ENCODE peak calls at places on chromosomes 5 and 9, in four cellular contexts. U is fibroblast of lung, B is trophoblast cell, M is lower lobe of right lung. G is an unnamed sample.
A peak's percentile ranks its signal among the peaks of the same experiment; 100 is the strongest.

GRCh38 chr5:111745075-111745474 is 11.9 kb downstream of the NREP start:
- DNase-seq in M (no peak), U (no peak), B (no peak), G (no peak)

GRCh38 chr9:14782652-14783051 is 60.1 kb upstream of the CER1 start:
- DNase-seq in U (no peak), M (no peak), B (peak; percentile 66), G (no peak)

GRCh38 chr5:112973036-112973435 is 3.6 kb upstream of the DCP2 start:
- DNase-seq in U (no peak), B (no peak), M (no peak), G (no peak)

GRCh38 chr5:160835818-160836528 is 16.0 kb downstream of the ATP10B start:
- DNase-seq in B (peak; percentile 56), M (no peak), U (no peak), G (no peak)

GRCh38 chr5:68350176-68350575 is 134.6 kb downstream of the PIK3R1 start:
- DNase-seq in B (no peak), U (no peak), M (no peak), G (no peak)

GRCh38 chr9:115207003-115207837 is 89.3 kb upstream of the TNC start:
- DNase-seq in M (no peak), U (no peak), B (peak; percentile 72), G (peak; percentile 35)

GRCh38 chr5:179214678-179215077 is 130.6 kb downstream of the ADAMTS2 start:
- DNase-seq in M (no peak), U (no peak), B (no peak), G (no peak)

GRCh38 chr9:91502913-91503649 is 79.4 kb upstream of the NFIL3 start:
- DNase-seq in U (no peak), M (no peak), B (no peak), G (no peak)

GRCh38 chr5:59393585-59394289 is 499.8 kb downstream of the PDE4D start:
- DNase-seq in B (no peak), U (no peak), M (no peak), G (no peak)

GRCh38 chr9:109968702-109969450 is 188.9 kb downstream of the PALM2AKAP2 start:
- DNase-seq in B (peak; percentile 42), U (peak; percentile 37), M (no peak), G (no peak)

GRCh38 chr9:109181284-109181683 is 14.2 kb upstream of the FRRS1L start:
- DNase-seq in B (no peak), U (no peak), M (no peak), G (peak; percentile 30)

GRCh38 chr5:177347699-177348098 is 3.8 kb downstream of the LMAN2 start:
- DNase-seq in M (peak; percentile 4), B (no peak), U (no peak), G (no peak)

GRCh38 chr5:124823336-124823849 is 77.0 kb upstream of the ZNF608 start:
- DNase-seq in M (no peak), B (no peak), U (peak; percentile 88), G (no peak)

GRCh38 chr5:150213530-150213929 is 23.7 kb downstream of the SLC6A7 start:
- DNase-seq in M (no peak), B (no peak), U (peak; percentile 58), G (no peak)

GRCh38 chr9:125932012-125932411 is 184.8 kb downstream of the PBX3 start:
- DNase-seq in B (peak; percentile 38), M (no peak), U (peak; percentile 97), G (no peak)

GRCh38 chr5:88269222-88269771 is 652 bp upstream of the TMEM161B start:
- DNase-seq in U (peak; percentile 18), M (no peak), B (peak; percentile 22), G (peak; percentile 2)

GRCh38 chr9:75930193-75930592 is 39.7 kb downstream of the PCSK5 start:
- DNase-seq in U (no peak), B (no peak), M (no peak), G (no peak)

GRCh38 chr5:166772770-166773169 is 1518.7 kb upstream of the WWC1 start:
- DNase-seq in U (peak; percentile 84), M (no peak), B (peak; percentile 2), G (no peak)

GRCh38 chr9:133173056-133173455 is 9.3 kb upstream of the GBGT1 start:
- DNase-seq in M (no peak), B (no peak), U (no peak), G (no peak)
- H3K27me3 ChIP-seq in M (peaks cover 9% of the 10 kb centered on the region), B (no peaks in the 10 kb centered on the region), U (peaks cover 10% of the 10 kb centered on the region), G (peaks cover 2% of the 10 kb centered on the region)

GRCh38 chr5:148820778-148821395 is 5.5 kb upstream of the ADRB2 start:
- DNase-seq in U (peak; percentile 65), B (peak; percentile 65), M (no peak), G (peak; percentile 52)

GRCh38 chr5:148817606-148818005 is 8.8 kb upstream of the ADRB2 start:
- DNase-seq in U (no peak), M (no peak), B (no peak), G (no peak)

GRCh38 chr5:148816357-148816756 is 10.1 kb upstream of the ADRB2 start:
- DNase-seq in U (no peak), B (no peak), M (no peak), G (no peak)

GRCh38 chr5:148815578-148815977 is 10.8 kb upstream of the ADRB2 start:
- DNase-seq in B (no peak), U (no peak), M (no peak), G (no peak)

DNA sequence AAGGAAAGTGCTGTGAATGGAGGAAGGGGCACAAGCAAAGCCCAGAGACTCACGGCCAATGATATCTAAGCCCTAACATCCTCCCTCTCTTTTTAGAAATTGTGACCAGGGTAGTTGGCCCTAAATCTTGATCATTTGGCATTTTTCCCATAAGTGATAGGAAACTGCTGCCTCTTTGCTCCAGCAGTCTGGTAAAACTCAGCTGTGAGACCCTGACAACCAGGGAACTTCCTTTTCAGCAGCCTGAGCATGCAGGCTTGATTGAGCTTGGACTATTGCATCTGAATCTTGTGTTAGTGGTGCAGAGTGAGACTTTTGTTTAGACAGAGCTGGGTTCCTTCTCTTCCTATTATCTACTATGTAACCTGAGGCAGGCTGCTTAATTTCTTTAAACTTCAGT is 9.6 kb upstream of the ADRB2 start:
- DNase-seq in U (no peak), M (no peak), B (no peak), G (no peak)
- H3K4me1 ChIP-seq in U (no peaks in the 10 kb centered on the region), M (no peaks in the 10 kb centered on the region), B (no peaks in the 10 kb centered on the region), G (no peaks in the 10 kb centered on the region)

GRCh38 chr9:95874989-95875304 is 544 bp upstream of the ERCC6L2 start:
- DNase-seq in M (peak; percentile 79), U (no peak), B (peak; percentile 54), G (peak; percentile 74)
- H3K4me3 ChIP-seq in M (no peak overlapping the region), U (no peak overlapping the region), B (peak overlapping the region; percentile 86), G (no peak overlapping the region)

GRCh38 chr5:122184676-122185255 is 55.4 kb downstream of the ZNF474 start:
- DNase-seq in U (no peak), M (no peak), B (no peak), G (no peak)

GRCh38 chr5:122192883-122193496 is 63.6 kb downstream of the ZNF474 start:
- DNase-seq in U (peak; percentile 81), M (no peak), B (peak; percentile 82), G (no peak)

GRCh38 chr5:122192477-122192876 is 63.1 kb downstream of the ZNF474 start:
- DNase-seq in M (no peak), U (no peak), B (no peak), G (no peak)

GRCh38 chr5:122187426-122187825 is 58.1 kb downstream of the ZNF474 start:
- DNase-seq in U (no peak), M (no peak), B (no peak), G (no peak)

DNA sequence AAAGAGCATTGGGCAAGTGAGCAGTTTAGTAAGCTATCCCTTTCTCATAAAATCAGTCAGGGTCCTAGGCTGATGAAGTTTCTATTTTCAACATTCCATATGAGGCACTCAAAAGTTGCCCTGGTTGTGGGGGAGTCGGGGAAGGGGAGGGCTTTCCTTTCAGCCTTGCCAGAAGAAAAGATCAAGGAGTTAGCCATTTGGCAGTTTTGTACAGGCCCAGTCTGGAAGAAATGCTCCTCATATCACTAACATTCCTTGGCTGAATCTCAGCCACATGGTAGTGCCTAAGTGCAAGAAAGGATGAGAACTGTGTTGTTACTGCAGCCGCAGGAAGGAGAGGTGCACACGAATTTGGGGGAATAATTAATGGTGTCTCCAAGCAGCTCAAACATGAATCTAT is 60.8 kb downstream of the ZNF474 start:
- DNase-seq in U (no peak), B (no peak), M (no peak), G (no peak)
- H3K27me3 ChIP-seq in U (no peaks in the 10 kb centered on the region), B (no peaks in the 10 kb centered on the region), M (no peaks in the 10 kb centered on the region), G (no peaks in the 10 kb centered on the region)

DNA sequence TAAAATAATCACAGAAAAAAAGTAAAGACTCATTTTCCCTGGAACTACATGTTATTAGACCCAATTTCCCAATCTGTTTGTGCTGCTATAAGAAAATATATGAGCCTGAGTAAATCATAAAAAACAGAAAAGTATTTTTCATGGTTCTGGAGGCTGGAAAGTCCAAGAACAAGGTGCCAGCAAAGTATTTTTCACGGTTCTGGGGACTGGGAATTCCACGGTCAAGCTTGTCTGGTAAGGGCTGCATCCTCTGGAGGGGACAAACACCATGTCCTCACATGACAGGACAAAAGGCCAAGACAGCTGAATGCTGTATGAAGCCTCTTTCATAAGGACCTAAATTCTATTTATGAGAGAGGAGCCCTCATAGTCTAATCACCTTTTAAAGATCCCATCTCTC is 172.3 kb downstream of the PLPPR1 start:
- DNase-seq in U (no peak), B (no peak), M (no peak), G (no peak)
- H3K4me1 ChIP-seq in U (no peaks in the 10 kb centered on the region), B (no peaks in the 10 kb centered on the region), M (no peaks in the 10 kb centered on the region), G (no peaks in the 10 kb centered on the region)

DNA sequence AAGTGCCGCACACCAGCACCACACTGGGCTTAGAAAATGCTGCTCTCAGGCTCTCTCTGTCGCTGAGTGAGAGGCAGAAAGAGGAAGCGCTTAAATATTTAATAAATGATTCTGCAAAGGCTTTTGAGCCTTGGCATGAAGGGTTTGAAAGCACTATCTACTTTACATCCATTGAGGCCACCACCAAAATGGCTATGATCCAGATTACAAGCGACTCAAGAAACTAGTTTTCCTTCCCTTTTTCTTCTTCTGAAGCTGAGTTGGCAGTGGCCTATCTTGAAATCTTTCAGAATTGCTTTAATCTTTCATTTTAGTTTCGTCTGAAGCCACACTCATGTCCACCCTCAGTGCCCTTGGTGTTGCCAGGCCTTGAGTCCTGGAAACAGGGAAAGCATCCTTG is 59.5 kb downstream of the EBF1 start:
- DNase-seq in U (no peak), M (no peak), B (no peak), G (no peak)
- H3K4me3 ChIP-seq in U (no peak overlapping the region), M (no peak overlapping the region), B (no peak overlapping the region), G (no peak overlapping the region)